ENCODE peak calls at places on chromosomes 11 and 22, in seven cellular contexts. K is fibroblast of mammary gland, N is RCC 7860, M is KG1, X is NCI-H1105 treated with DMSO at 0.1 percent for 48 hours, P is cardiac fibroblast, H is psoas muscle. L is an unnamed sample.

GRCh38 chr11:62721994-62722393 is 5.3 kb downstream of the HNRNPUL2 start:
- DNase-seq in M (no peak), H (no peak), X (no peak), N (no peak), K (peak), P (peak), L (no peak)

GRCh38 chr11:38014405-38014804 is 1416.4 kb upstream of the RAG2 start:
- DNase-seq in N (no peak), P (peak), M (no peak), X (no peak), K (peak), H (no peak), L (no peak)

GRCh38 chr11:22177186-22177585 is 15.7 kb upstream of the ANO5 start:
- DNase-seq in M (no peak), X (no peak), K (no peak), P (no peak), H (no peak), N (no peak), L (no peak)

GRCh38 chr11:57214494-57214893 is 22.6 kb downstream of the APLNR start:
- DNase-seq in H (no peak), K (peak), M (no peak), X (no peak), P (peak), N (no peak), L (peak)

GRCh38 chr22:46640293-46640692 is 20.1 kb downstream of the GRAMD4 start:
- DNase-seq in M (no peak), N (no peak), P (no peak), X (no peak), H (no peak), K (no peak), L (no peak)

GRCh38 chr22:23414727-23415489 is 165.2 kb downstream of the IGLL1 start:
- DNase-seq in X (no peak), P (no peak), M (no peak), H (no peak), K (no peak), N (no peak), L (no peak)

GRCh38 chr11:116357769-116358544 is 414.8 kb downstream of the BUD13 start:
- DNase-seq in M (no peak), X (no peak), H (no peak), N (no peak), P (peak), K (peak), L (no peak)

GRCh38 chr11:123083623-123084029 is 21.7 kb upstream of the HSPA8 start:
- DNase-seq in M (no peak), K (peak), P (peak), N (peak), X (peak), H (peak), L (peak)

GRCh38 chr22:20964090-20964798 is 2.8 kb upstream of the AIFM3 start:
- DNase-seq in M (no peak), N (no peak), K (no peak), X (no peak), P (no peak), H (no peak), L (no peak)

GRCh38 chr11:70948855-70949551 is 303.4 kb downstream of the SHANK2 start:
- DNase-seq in X (peak), K (no peak), M (no peak), N (no peak), P (no peak), H (no peak), L (no peak)

GRCh38 chr22:35380013-35380412 is 883 bp upstream of the HMOX1 start:
- DNase-seq in P (no peak), N (no peak), H (no peak), K (peak), M (no peak), X (no peak), L (no peak)

GRCh38 chr11:67113231-67113721 is 5.8 kb upstream of the KDM2A start:
- DNase-seq in N (no peak), K (no peak), M (no peak), P (no peak), H (no peak), X (no peak), L (no peak)

GRCh38 chr11:32358729-32359128 is 76.6 kb downstream of the WT1 start:
- DNase-seq in X (no peak), N (no peak), H (no peak), K (no peak), P (peak), M (no peak), L (no peak)

GRCh38 chr11:70883973-70884688 is 368.2 kb downstream of the SHANK2 start:
- DNase-seq in P (peak), M (no peak), H (no peak), K (peak), X (no peak), N (no peak), L (peak)

GRCh38 chr22:49767355-49768062 is 60.2 kb downstream of the BRD1 start:
- DNase-seq in N (peak), P (peak), X (peak), H (peak), K (peak), M (peak), L (no peak)

GRCh38 chr11:112267188-112267591 is 6.5 kb upstream of the PLET1 start:
- DNase-seq in P (peak), X (no peak), N (no peak), M (no peak), K (no peak), H (no peak), L (no peak)

GRCh38 chr11:72726266-72727220 is 25.7 kb downstream of the ARAP1 start:
- DNase-seq in X (no peak), H (no peak), N (no peak), K (no peak), M (no peak), P (no peak), L (no peak)

GRCh38 chr11:28144808-28145207 is 36.6 kb downstream of the METTL15 start:
- DNase-seq in X (no peak), M (no peak), P (peak), H (no peak), N (peak), K (peak), L (no peak)

GRCh38 chr11:75508051-75508561 is 17.6 kb downstream of the GDPD5 start:
- DNase-seq in K (no peak), X (no peak), P (no peak), N (no peak), M (peak), H (no peak), L (no peak)

GRCh38 chr11:76623884-76624419 is 46.6 kb downstream of the LRRC32 start:
- DNase-seq in K (no peak), N (no peak), M (no peak), X (no peak), H (no peak), P (no peak), L (no peak)

GRCh38 chr11:72007587-72007986 is 8.9 kb downstream of the IL18BP start:
- DNase-seq in K (no peak), P (no peak), H (no peak), M (no peak), N (no peak), X (no peak), L (no peak)

GRCh38 chr22:46542011-46542985 is 4.9 kb upstream of the CELSR1 start:
- DNase-seq in M (peak), H (peak), N (peak), X (peak), K (peak), P (peak), L (peak)

GRCh38 chr11:2911088-2912037 is 17.9 kb downstream of the PHLDA2 start:
- DNase-seq in K (no peak), H (no peak), P (no peak), N (no peak), M (no peak), X (no peak), L (no peak)

GRCh38 chr11:11211888-11212287 is 141.2 kb downstream of the CSNK2A3 start:
- DNase-seq in H (no peak), P (no peak), K (no peak), M (no peak), X (peak), N (no peak), L (no peak)

GRCh38 chr11:59418151-59418550 is 8.1 kb downstream of the OR5A2 start:
- DNase-seq in X (no peak), P (no peak), M (no peak), N (no peak), H (no peak), K (no peak), L (no peak)

L was measured in AG20443.